ENCODE peak calls at places on chromosomes 4 and X, in six cellular contexts. E is HL-60, N is activated T-helper 1 cell treated with Interleukin-2 at 50 U/mL for 16 hours, D is bronchial epithelial cell, R is NCI-H2029, W is H9. H is an unnamed sample.

GRCh38 chr4:175509320-175509719 is 302.7 kb downstream of the GPM6A start:
- DNase-seq in W (peak; percentile 55), R (peak; percentile 0), E (no peak), D (no peak), N (no peak), H (no peak)

GRCh38 chrX:39965051-39965573 is 132.6 kb downstream of the BCOR start:
- DNase-seq in D (no peak), E (no peak), N (no peak), R (no peak), W (no peak), H (no peak)

GRCh38 chr4:12492730-12493398 is 991.3 kb downstream of the RAB28 start:
- DNase-seq in W (no peak), N (no peak), D (no peak), R (no peak), E (no peak), H (no peak)

GRCh38 chrX:108735680-108736508 is 469 bp downstream of the IRS4 start:
- DNase-seq in D (peak; percentile 2), N (no peak), R (no peak), E (no peak), W (no peak), H (no peak)

GRCh38 chrX:39453847-39454645 is 643.7 kb downstream of the BCOR start:
- DNase-seq in N (no peak), D (no peak), R (no peak), E (no peak), W (no peak), H (no peak)

GRCh38 chr4:155660436-155660835 is 6.2 kb upstream of the GUCY1A1 start:
- DNase-seq in D (no peak), N (no peak), R (no peak), E (no peak), W (no peak), H (no peak)

GRCh38 chr4:136664988-136665387 is 867.3 kb downstream of the PCDH18 start:
- DNase-seq in W (no peak), R (no peak), D (peak; percentile 1), N (no peak), E (no peak), H (no peak)

GRCh38 chr4:5976921-5977320 is 41.3 kb downstream of the C4orf50 start:
- DNase-seq in N (no peak), W (peak; percentile 19), D (no peak), R (no peak), E (no peak), H (no peak)

GRCh38 chrX:24271262-24271661 is 42.6 kb downstream of the SUPT20HL2 start:
- DNase-seq in D (no peak), W (no peak), N (no peak), R (no peak), E (no peak), H (no peak)

GRCh38 chr4:154314248-154314647 is 177.4 kb downstream of the DCHS2 start:
- DNase-seq in W (no peak), D (peak; percentile 34), N (no peak), E (no peak), R (no peak), H (no peak)

GRCh38 chr4:112057479-112057878 is 87.8 kb upstream of the FAM241A start:
- DNase-seq in N (no peak), D (no peak), E (no peak), R (no peak), W (no peak), H (no peak)

GRCh38 chrX:96102997-96103396 is 581.6 kb upstream of the DIAPH2 start:
- DNase-seq in W (no peak), N (no peak), D (no peak), R (peak; percentile 12), E (no peak), H (no peak)

GRCh38 chrX:40192196-40192595 is 94.4 kb upstream of the BCOR start:
- DNase-seq in R (no peak), N (no peak), E (no peak), D (no peak), W (no peak), H (no peak)

GRCh38 chr4:11842620-11843263 is 414.0 kb upstream of the HS3ST1 start:
- DNase-seq in E (no peak), W (no peak), D (peak; percentile 5), R (peak; percentile 15), N (no peak), H (peak; percentile 98)

GRCh38 chr4:155543126-155543765 is 123.4 kb upstream of the GUCY1A1 start:
- DNase-seq in R (no peak), N (no peak), W (no peak), E (no peak), D (peak; percentile 83), H (no peak)

GRCh38 chr4:184968784-184969201 is 49.5 kb upstream of the HELT start:
- DNase-seq in D (peak; percentile 60), R (no peak), N (no peak), E (no peak), W (peak; percentile 27), H (peak; percentile 84)

GRCh38 chrX:74536142-74537010 is 78.0 kb downstream of the RLIM start:
- DNase-seq in E (no peak), D (peak; percentile 49), R (peak; percentile 51), N (peak; percentile 4), W (peak; percentile 69), H (no peak)

GRCh38 chr4:102862016-102862415 is 6.8 kb upstream of the CISD2 start:
- DNase-seq in D (no peak), W (no peak), E (peak; percentile 28), R (no peak), N (no peak), H (no peak)

GRCh38 chrX:150544835-150545790 is 23.3 kb upstream of the MTM1 start:
- DNase-seq in R (no peak), N (no peak), E (no peak), D (no peak), W (no peak), H (no peak)

GRCh38 chr4:98688416-98689290 is 30.2 kb upstream of the TSPAN5 start:
- DNase-seq in R (no peak), D (peak; percentile 39), W (no peak), N (no peak), E (no peak), H (no peak)

GRCh38 chr4:118180776-118181175 is 146.5 kb downstream of the NDST3 start:
- DNase-seq in N (no peak), R (no peak), W (no peak), D (peak; percentile 17), E (no peak), H (no peak)

GRCh38 chr4:52869196-52869595 is 7.1 kb downstream of the RASL11B start:
- DNase-seq in W (no peak), R (no peak), D (no peak), N (no peak), E (no peak), H (no peak)

GRCh38 chrX:8586953-8587352 is 122.3 kb downstream of the VCX3B start:
- DNase-seq in W (no peak), E (no peak), N (no peak), D (no peak), R (no peak), H (no peak)